ENCODE peak calls at places on chromosomes 11 and 22, in four cellular contexts. One of them, this sample, is unnamed.

GRCh38 chr11:44528581-44528980 is 36.9 kb upstream of the CD82 start:
- DNase-seq in body of pancreas: no peak
- DNase-seq in colonic mucosa: no peak
- DNase-seq in mammary epithelial cell: no peak
- DNase-seq in this sample: no peak

GRCh38 chr11:116576523-116576922 is 196.3 kb downstream of the BUD13 start:
- DNase-seq in body of pancreas: no peak
- DNase-seq in colonic mucosa: no peak
- DNase-seq in mammary epithelial cell: peak; percentile 11
- DNase-seq in this sample: no peak

GRCh38 chr11:71144736-71145135 is 107.6 kb downstream of the SHANK2 start:
- DNase-seq in body of pancreas: no peak
- DNase-seq in colonic mucosa: no peak
- DNase-seq in mammary epithelial cell: peak; percentile 72
- DNase-seq in this sample: no peak

GRCh38 chr11:87425391-87425790 is 387.7 kb downstream of the TMEM135 start:
- DNase-seq in body of pancreas: no peak
- DNase-seq in colonic mucosa: no peak
- DNase-seq in mammary epithelial cell: peak; percentile 35
- DNase-seq in this sample: no peak

GRCh38 chr22:50186789-50187523 is 1.2 kb downstream of the TRABD start:
- DNase-seq in body of pancreas: peak; percentile 56
- DNase-seq in colonic mucosa: peak; percentile 81
- DNase-seq in mammary epithelial cell: peak; percentile 17
- DNase-seq in this sample: peak; percentile 51

GRCh38 chr11:65492387-65492636 is 6.5 kb upstream of the MALAT1 start:
- DNase-seq in body of pancreas: no peak
- DNase-seq in colonic mucosa: no peak
- DNase-seq in mammary epithelial cell: no peak
- DNase-seq in this sample: no peak

GRCh38 chr11:115682901-115683300 is 178.7 kb upstream of the CADM1 start:
- DNase-seq in body of pancreas: no peak
- DNase-seq in colonic mucosa: no peak
- DNase-seq in mammary epithelial cell: no peak
- DNase-seq in this sample: no peak

GRCh38 chr11:46363455-46363920 is 16.2 kb downstream of the DGKZ start:
- DNase-seq in body of pancreas: no peak
- DNase-seq in colonic mucosa: no peak
- DNase-seq in mammary epithelial cell: peak; percentile 83
- DNase-seq in this sample: no peak

GRCh38 chr11:103897156-103897555 is 139.3 kb upstream of the DDI1 start:
- DNase-seq in body of pancreas: no peak
- DNase-seq in colonic mucosa: no peak
- DNase-seq in mammary epithelial cell: no peak
- DNase-seq in this sample: no peak

GRCh38 chr11:12170984-12171383 is 60.6 kb downstream of the MICAL2 start:
- DNase-seq in body of pancreas: no peak
- DNase-seq in colonic mucosa: no peak
- DNase-seq in mammary epithelial cell: no peak
- DNase-seq in this sample: no peak

DNA sequence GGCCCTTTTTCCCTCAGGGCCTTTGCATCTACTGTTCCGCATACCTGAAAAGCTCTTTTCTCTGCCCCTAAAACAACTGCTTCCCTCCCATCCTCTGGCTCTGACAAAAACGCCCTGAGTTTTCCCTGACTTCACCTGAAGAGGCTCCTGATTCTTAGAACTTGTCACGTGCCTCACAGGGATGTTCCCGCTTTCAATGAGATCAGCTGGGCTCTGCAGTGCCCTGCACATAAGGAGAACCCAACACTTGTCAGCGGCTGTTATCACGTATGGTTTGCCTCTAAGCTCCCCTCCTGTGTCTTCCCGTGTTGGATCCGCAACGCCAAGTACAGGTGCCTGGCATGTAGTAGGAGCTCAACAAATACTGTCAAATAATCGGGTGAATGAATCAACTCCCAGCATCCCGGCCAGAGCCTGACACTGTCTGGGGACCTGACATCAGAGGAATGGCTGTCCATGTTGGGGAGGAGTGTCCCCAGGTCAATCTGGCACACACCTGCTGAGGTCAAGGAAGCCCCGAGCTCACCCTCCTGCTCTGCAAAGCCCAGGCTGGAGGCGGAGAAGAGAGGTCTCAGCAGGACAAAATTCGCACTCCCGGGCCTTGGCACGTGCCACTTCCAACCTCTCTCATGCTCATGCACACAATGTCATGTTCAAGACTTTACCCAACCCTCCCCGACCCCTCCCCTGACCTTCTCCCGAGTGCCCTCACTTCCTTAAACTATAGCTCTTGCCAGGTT is 4.2 kb upstream of the GRK2 start:
- DNase-seq in body of pancreas: peak; percentile 15
- DNase-seq in colonic mucosa: peak; percentile 33
- DNase-seq in mammary epithelial cell: no peak
- DNase-seq in this sample: no peak
- H3K4me3 ChIP-seq in body of pancreas: no peak overlapping the region
- H3K4me3 ChIP-seq in colonic mucosa: no peak overlapping the region
- H3K4me3 ChIP-seq in mammary epithelial cell: no peak overlapping the region
- H3K4me3 ChIP-seq in this sample: no peak overlapping the region

DNA sequence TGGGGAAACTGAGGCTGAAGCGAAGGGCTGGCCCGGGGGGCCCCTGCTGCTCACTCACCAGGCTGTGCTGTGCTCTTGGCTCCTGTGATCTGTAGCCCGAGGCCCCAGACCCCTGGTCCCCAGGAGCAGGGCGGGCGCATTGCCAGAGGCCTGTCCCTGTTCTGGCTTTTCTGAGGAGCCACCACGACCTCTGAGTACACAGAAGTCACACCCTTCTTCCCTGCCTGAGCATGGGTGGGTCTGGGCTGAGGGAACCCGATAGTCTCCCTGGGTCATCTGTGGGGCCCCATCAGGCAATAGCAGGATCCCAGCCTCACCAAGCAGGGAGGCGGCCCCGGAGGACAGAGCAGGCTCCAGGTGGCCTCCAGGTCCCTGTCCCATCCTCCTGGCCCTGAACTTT is 5.1 kb downstream of the CASTOR1 start:
- DNase-seq in body of pancreas: no peak
- DNase-seq in colonic mucosa: no peak
- DNase-seq in mammary epithelial cell: no peak
- DNase-seq in this sample: no peak
- H3K4me1 ChIP-seq in body of pancreas: peaks cover 13% of the 10 kb centered on the region
- H3K4me1 ChIP-seq in colonic mucosa: peaks cover 8% of the 10 kb centered on the region
- H3K4me1 ChIP-seq in mammary epithelial cell: peaks cover 19% of the 10 kb centered on the region
- H3K4me1 ChIP-seq in this sample: peaks cover 27% of the 10 kb centered on the region

GRCh38 chr11:126704144-126704543 is 296.4 kb downstream of the KIRREL3 start:
- DNase-seq in body of pancreas: no peak
- DNase-seq in colonic mucosa: no peak
- DNase-seq in mammary epithelial cell: no peak
- DNase-seq in this sample: no peak
- H3K4me3 ChIP-seq in body of pancreas: no peak overlapping the region
- H3K4me3 ChIP-seq in colonic mucosa: no peak overlapping the region
- H3K4me3 ChIP-seq in mammary epithelial cell: no peak overlapping the region
- H3K4me3 ChIP-seq in this sample: no peak overlapping the region

GRCh38 chr11:19768815-19769214 is 56.2 kb downstream of the NAV2 start:
- DNase-seq in body of pancreas: no peak
- DNase-seq in colonic mucosa: no peak
- DNase-seq in mammary epithelial cell: no peak
- DNase-seq in this sample: no peak
- H3K4me1 ChIP-seq in body of pancreas: peaks cover under 1% of the 10 kb centered on the region
- H3K4me1 ChIP-seq in colonic mucosa: no peaks in the 10 kb centered on the region
- H3K4me1 ChIP-seq in mammary epithelial cell: no peaks in the 10 kb centered on the region
- H3K4me1 ChIP-seq in this sample: peaks cover 28% of the 10 kb centered on the region